ENCODE peak calls at places on chromosomes 4 and X, in nine cellular contexts. H is activated naive CD4-positive, alpha-beta T cell treated with Interleukin-2 at 50 U/mL for 16 hours; L is cardiac muscle cell; D is AG08396; U is KBM-7; S is activated CD8-positive, alpha-beta memory T cell treated with anti-CD3 and anti-CD28 coated beads for 48 hours; N is activated gamma-delta T cell treated with Interleukin-2 at 50 U/mL for 16 hours; C is posterior cingulate gyrus; B is NCI-H1436. I is an unnamed sample.

GRCh38 chr4:150232029-150232428 is 153.8 kb downstream of the DCLK2 start:
- DNase-seq in H (no peak), L (no peak), D (no peak), U (no peak), S (no peak), N (no peak), C (no peak), B (no peak), I (no peak)

GRCh38 chrX:41332408-41332987 is 1.5 kb upstream of the DDX3X start:
- DNase-seq in H (no peak), L (no peak), D (no peak), U (no peak), S (peak), N (no peak), C (peak), B (no peak), I (peak)

GRCh38 chr4:87804871-87805270 is 5.5 kb downstream of the IBSP start:
- DNase-seq in H (no peak), L (no peak), D (no peak), U (no peak), S (no peak), N (no peak), C (no peak), B (no peak), I (no peak)

GRCh38 chr4:6777636-6778281 is 4.8 kb upstream of the KIAA0232 start:
- DNase-seq in H (no peak), L (no peak), D (no peak), U (peak), S (no peak), N (no peak), C (peak), B (no peak), I (no peak)

GRCh38 chrX:10729000-10729399 is 108.6 kb upstream of the MID1 start:
- DNase-seq in H (no peak), L (peak), D (no peak), U (no peak), S (no peak), N (no peak), C (no peak), B (no peak), I (no peak)

GRCh38 chrX:14051416-14051815 is 21.7 kb upstream of the GEMIN8 start:
- DNase-seq in H (no peak), L (peak), D (no peak), U (no peak), S (no peak), N (no peak), C (no peak), B (no peak), I (no peak)

GRCh38 chrX:26783512-26784225 is 567.7 kb downstream of the MAGEB5 start:
- DNase-seq in H (no peak), L (peak), D (no peak), U (peak), S (no peak), N (no peak), C (no peak), B (no peak), I (no peak)

GRCh38 chrX:47629419-47630210 is at the start of gene CFP:
- DNase-seq in H (no peak), L (no peak), D (no peak), U (peak), S (no peak), N (no peak), C (no peak), B (no peak), I (no peak)

GRCh38 chrX:124507276-124507675 is 160.9 kb downstream of the SH2D1A start:
- DNase-seq in H (no peak), L (no peak), D (no peak), U (no peak), S (no peak), N (no peak), C (no peak), B (no peak), I (no peak)

GRCh38 chr4:120733968-120734367 is 188.6 kb downstream of the PRDM5 start:
- DNase-seq in H (no peak), L (no peak), D (no peak), U (no peak), S (no peak), N (no peak), C (no peak), B (no peak), I (no peak)

GRCh38 chrX:139851730-139852129 is 81.1 kb downstream of the ATP11C start:
- DNase-seq in H (no peak), L (no peak), D (no peak), U (no peak), S (no peak), N (no peak), C (no peak), B (no peak), I (no peak)

GRCh38 chr4:88054909-88055308 is 47.5 kb downstream of the PKD2 start:
- DNase-seq in H (no peak), L (peak), D (peak), U (peak), S (no peak), N (no peak), C (no peak), B (no peak), I (peak)

GRCh38 chr4:165692082-165692481 is 181.0 kb upstream of the TLL1 start:
- DNase-seq in H (no peak), L (no peak), D (no peak), U (no peak), S (no peak), N (no peak), C (no peak), B (no peak), I (no peak)

GRCh38 chrX:108537005-108537404 is 97.4 kb downstream of the COL4A5 start:
- DNase-seq in H (no peak), L (peak), D (peak), U (peak), S (no peak), N (no peak), C (no peak), B (peak), I (no peak)

GRCh38 chr4:138035781-138036258 is 206.3 kb downstream of the SLC7A11 start:
- DNase-seq in H (no peak), L (peak), D (peak), U (peak), S (no peak), N (no peak), C (no peak), B (peak), I (peak)

GRCh38 chr4:141898336-141898735 is 262.0 kb downstream of the IL15 start:
- DNase-seq in H (no peak), L (no peak), D (no peak), U (peak), S (no peak), N (no peak), C (no peak), B (no peak), I (no peak)

GRCh38 chrX:154834562-154834961 is at the start of gene SMIM9:
- DNase-seq in H (no peak), L (no peak), D (no peak), U (no peak), S (no peak), N (no peak), C (no peak), B (no peak), I (no peak)

GRCh38 chr4:989722-990471 is 3.1 kb downstream of the IDUA start:
- DNase-seq in H (no peak), L (no peak), D (no peak), U (no peak), S (no peak), N (no peak), C (peak), B (no peak), I (no peak)

GRCh38 chrX:135453381-135453780 is 31.6 kb downstream of the SMIM10L2A start:
- DNase-seq in H (no peak), L (no peak), D (no peak), U (no peak), S (no peak), N (no peak), C (no peak), B (no peak), I (no peak)

GRCh38 chrX:150205011-150205410 is 158.1 kb upstream of the MAMLD1 start:
- DNase-seq in H (no peak), L (no peak), D (no peak), U (no peak), S (no peak), N (no peak), C (no peak), B (no peak), I (no peak)

GRCh38 chr4:128830906-128831525 is 21.5 kb downstream of the JADE1 start:
- DNase-seq in H (no peak), L (no peak), D (no peak), U (peak), S (no peak), N (no peak), C (no peak), B (no peak), I (no peak)

GRCh38 chrX:1598876-1599790 is 7.7 kb downstream of the AKAP17A start:
- DNase-seq in H (no peak), L (no peak), D (no peak), U (no peak), S (no peak), N (no peak), C (peak), B (no peak), I (no peak)

GRCh38 chrX:48749182-48749581 is 12.4 kb upstream of the GLOD5 start:
- DNase-seq in H (no peak), L (no peak), D (no peak), U (no peak), S (no peak), N (no peak), C (no peak), B (no peak), I (no peak)

GRCh38 chr4:98639523-98639922 is 18.9 kb downstream of the TSPAN5 start:
- DNase-seq in H (no peak), L (no peak), D (no peak), U (no peak), S (no peak), N (no peak), C (no peak), B (no peak), I (no peak)

GRCh38 chr4:113845138-113845537 is 83.6 kb upstream of the CAMK2D start:
- DNase-seq in H (no peak), L (no peak), D (no peak), U (no peak), S (no peak), N (no peak), C (no peak), B (no peak), I (no peak)

GRCh38 chr4:2417196-2417764 is 1.2 kb downstream of the ZFYVE28 start:
- DNase-seq in H (peak), L (peak), D (peak), U (no peak), S (no peak), N (no peak), C (peak), B (no peak), I (no peak)

GRCh38 chr4:46878641-46879040 is 30.4 kb downstream of the COX7B2 start:
- DNase-seq in H (no peak), L (no peak), D (no peak), U (no peak), S (no peak), N (no peak), C (no peak), B (no peak), I (no peak)

GRCh38 chr4:13921805-13922204 is 294.3 kb upstream of the BOD1L1 start:
- DNase-seq in H (no peak), L (no peak), D (peak), U (no peak), S (no peak), N (no peak), C (no peak), B (no peak), I (no peak)

I was measured in cerebellum.